ENCODE peak calls at places on chromosomes 2 and 18, in seven cellular contexts. One of them, this sample, is unnamed.

GRCh38 chr2:25375371-25375988 is 33.8 kb upstream of the DNMT3A start:
- DNase-seq in RCC 7860: no peak
- DNase-seq in lung microvascular endothelial cell: no peak
- DNase-seq in Panc1: no peak
- DNase-seq in stimulated activated CD4-positive, alpha-beta T cell treated with anti-CD3 and anti-CD28 coated beads, TNF-alpha, amount 100 ng/mL, for 48 hours: no peak
- DNase-seq in heart right ventricle: no peak
- DNase-seq in astrocyte of the spinal cord: no peak
- DNase-seq in this sample: no peak

GRCh38 chr2:232541961-232542714 is 2.6 kb downstream of the CHRNG start:
- DNase-seq in RCC 7860: no peak
- DNase-seq in lung microvascular endothelial cell: no peak
- DNase-seq in Panc1: no peak
- DNase-seq in stimulated activated CD4-positive, alpha-beta T cell treated with anti-CD3 and anti-CD28 coated beads, TNF-alpha, amount 100 ng/mL, for 48 hours: no peak
- DNase-seq in heart right ventricle: no peak
- DNase-seq in astrocyte of the spinal cord: no peak
- DNase-seq in this sample: no peak

GRCh38 chr2:160033732-160034392 is 28.6 kb downstream of the PLA2R1 start:
- DNase-seq in RCC 7860: no peak
- DNase-seq in lung microvascular endothelial cell: no peak
- DNase-seq in Panc1: peak; percentile 32
- DNase-seq in stimulated activated CD4-positive, alpha-beta T cell treated with anti-CD3 and anti-CD28 coated beads, TNF-alpha, amount 100 ng/mL, for 48 hours: no peak
- DNase-seq in heart right ventricle: no peak
- DNase-seq in astrocyte of the spinal cord: peak; percentile 59
- DNase-seq in this sample: peak; percentile 73

GRCh38 chr2:27501042-27501441 is 4.4 kb downstream of the GCKR start:
- DNase-seq in RCC 7860: no peak
- DNase-seq in lung microvascular endothelial cell: no peak
- DNase-seq in Panc1: no peak
- DNase-seq in stimulated activated CD4-positive, alpha-beta T cell treated with anti-CD3 and anti-CD28 coated beads, TNF-alpha, amount 100 ng/mL, for 48 hours: no peak
- DNase-seq in heart right ventricle: no peak
- DNase-seq in astrocyte of the spinal cord: no peak
- DNase-seq in this sample: no peak

GRCh38 chr2:182668671-182669070 is 47.4 kb upstream of the DNAJC10 start:
- DNase-seq in RCC 7860: no peak
- DNase-seq in lung microvascular endothelial cell: peak; percentile 68
- DNase-seq in Panc1: no peak
- DNase-seq in stimulated activated CD4-positive, alpha-beta T cell treated with anti-CD3 and anti-CD28 coated beads, TNF-alpha, amount 100 ng/mL, for 48 hours: no peak
- DNase-seq in heart right ventricle: no peak
- DNase-seq in astrocyte of the spinal cord: peak; percentile 50
- DNase-seq in this sample: no peak

GRCh38 chr2:108399479-108399878 is 21.7 kb downstream of the SULT1C4 start:
- DNase-seq in RCC 7860: no peak
- DNase-seq in lung microvascular endothelial cell: peak; percentile 11
- DNase-seq in Panc1: no peak
- DNase-seq in stimulated activated CD4-positive, alpha-beta T cell treated with anti-CD3 and anti-CD28 coated beads, TNF-alpha, amount 100 ng/mL, for 48 hours: no peak
- DNase-seq in heart right ventricle: no peak
- DNase-seq in astrocyte of the spinal cord: no peak
- DNase-seq in this sample: no peak

GRCh38 chr18:36127866-36128845 is 984 bp downstream of the SLC39A6 start:
- DNase-seq in RCC 7860: no peak
- DNase-seq in lung microvascular endothelial cell: peak; percentile 10
- DNase-seq in Panc1: no peak
- DNase-seq in stimulated activated CD4-positive, alpha-beta T cell treated with anti-CD3 and anti-CD28 coated beads, TNF-alpha, amount 100 ng/mL, for 48 hours: no peak
- DNase-seq in heart right ventricle: no peak
- DNase-seq in astrocyte of the spinal cord: peak; percentile 41
- DNase-seq in this sample: no peak

GRCh38 chr2:142525720-142526119 is 351.7 kb upstream of the KYNU start:
- DNase-seq in RCC 7860: no peak
- DNase-seq in lung microvascular endothelial cell: no peak
- DNase-seq in Panc1: no peak
- DNase-seq in stimulated activated CD4-positive, alpha-beta T cell treated with anti-CD3 and anti-CD28 coated beads, TNF-alpha, amount 100 ng/mL, for 48 hours: no peak
- DNase-seq in heart right ventricle: no peak
- DNase-seq in astrocyte of the spinal cord: no peak
- DNase-seq in this sample: no peak

GRCh38 chr2:150357770-150358467 is 129.5 kb downstream of the RND3 start:
- DNase-seq in RCC 7860: no peak
- DNase-seq in lung microvascular endothelial cell: no peak
- DNase-seq in Panc1: no peak
- DNase-seq in stimulated activated CD4-positive, alpha-beta T cell treated with anti-CD3 and anti-CD28 coated beads, TNF-alpha, amount 100 ng/mL, for 48 hours: no peak
- DNase-seq in heart right ventricle: no peak
- DNase-seq in astrocyte of the spinal cord: no peak
- DNase-seq in this sample: no peak

GRCh38 chr2:55439101-55439397 is 19.4 kb upstream of the CCDC88A start:
- DNase-seq in RCC 7860: no peak
- DNase-seq in lung microvascular endothelial cell: no peak
- DNase-seq in Panc1: no peak
- DNase-seq in stimulated activated CD4-positive, alpha-beta T cell treated with anti-CD3 and anti-CD28 coated beads, TNF-alpha, amount 100 ng/mL, for 48 hours: no peak
- DNase-seq in heart right ventricle: no peak
- DNase-seq in astrocyte of the spinal cord: no peak
- DNase-seq in this sample: no peak

GRCh38 chr2:171814883-171815282 is 79.2 kb downstream of the SLC25A12 start:
- DNase-seq in RCC 7860: no peak
- DNase-seq in lung microvascular endothelial cell: no peak
- DNase-seq in Panc1: no peak
- DNase-seq in stimulated activated CD4-positive, alpha-beta T cell treated with anti-CD3 and anti-CD28 coated beads, TNF-alpha, amount 100 ng/mL, for 48 hours: no peak
- DNase-seq in heart right ventricle: no peak
- DNase-seq in astrocyte of the spinal cord: no peak
- DNase-seq in this sample: no peak